ENCODE peak calls at places on chromosome 4, in seven cellular contexts. M, P, N, A, E, S and X are unnamed samples. For H4K20me1, the result is how much of the 10 kb centered on the place peaks cover.

GRCh38 chr4:121182296-121182695 is 18.2 kb upstream of the TNIP3 start:
- DNase-seq in S (no peak), E (no peak), M (no peak), N (peak), A (peak), P (no peak), X (no peak)

GRCh38 chr4:99356992-99357391 is 4.4 kb upstream of the ADH1C start:
- DNase-seq in M (no peak), P (no peak), E (no peak), N (no peak), A (no peak), S (no peak), X (no peak)

GRCh38 chr4:156888762-156889161 is 82.8 kb downstream of the PDGFC start:
- DNase-seq in M (peak), S (no peak), P (no peak), A (no peak), E (no peak), N (peak), X (no peak)

GRCh38 chr4:98623126-98623802 is 35.1 kb downstream of the TSPAN5 start:
- DNase-seq in A (no peak), P (peak), M (no peak), E (no peak), S (no peak), N (no peak), X (no peak)

GRCh38 chr4:20462426-20463175 is 210.9 kb downstream of the SLIT2 start:
- DNase-seq in N (peak), S (no peak), E (no peak), A (no peak), M (peak), P (no peak), X (no peak)

GRCh38 chr4:156242390-156242789 is 288.7 kb upstream of the CTSO start:
- DNase-seq in N (no peak), P (no peak), A (no peak), E (no peak), M (no peak), S (no peak), X (no peak)

GRCh38 chr4:173264245-173264959 is 69.8 kb downstream of the HMGB2 start:
- DNase-seq in S (no peak), P (no peak), N (peak), M (no peak), A (peak), E (peak), X (no peak)

GRCh38 chr4:125639182-125639621 is 324.4 kb downstream of the FAT4 start:
- DNase-seq in S (no peak), E (no peak), N (peak), A (no peak), M (no peak), P (no peak), X (peak)

GRCh38 chr4:100591156-100591876 is 73.5 kb upstream of the EMCN start:
- DNase-seq in M (no peak), E (no peak), A (no peak), N (no peak), P (no peak), S (no peak), X (no peak)

GRCh38 chr4:163462556-163462955 is 11.0 kb downstream of the TKTL2 start:
- DNase-seq in S (no peak), N (no peak), P (no peak), A (no peak), E (no peak), M (peak), X (no peak)

GRCh38 chr4:41719417-41719816 is 29.1 kb downstream of the PHOX2B start:
- DNase-seq in M (peak), S (no peak), N (peak), A (no peak), P (no peak), E (no peak), X (no peak)

GRCh38 chr4:6732441-6733357 is 16.7 kb downstream of the BLOC1S4 start:
- DNase-seq in N (peak), A (no peak), S (peak), E (peak), M (peak), P (peak), X (no peak)

GRCh38 chr4:48030470-48030869 is 13.9 kb downstream of the NIPAL1 start:
- DNase-seq in A (no peak), M (no peak), E (no peak), N (no peak), S (no peak), P (no peak), X (no peak)

GRCh38 chr4:25401066-25401465 is 24.0 kb downstream of the ANAPC4 start:
- DNase-seq in S (peak), A (no peak), M (peak), N (peak), E (no peak), P (no peak), X (no peak)
- H4K20me1 ChIP-seq in S (under half), A (under half), M (under half), N (under half), E (under half), P (under half), X (under half)

GRCh38 chr4:4870493-4871266 is 11.2 kb downstream of the MSX1 start:
- DNase-seq in A (no peak), N (no peak), E (no peak), M (no peak), P (no peak), S (no peak), X (no peak)

GRCh38 chr4:4871267-4872147 is 12.0 kb downstream of the MSX1 start:
- DNase-seq in M (no peak), A (peak), S (no peak), N (no peak), E (no peak), P (no peak), X (no peak)

GRCh38 chr4:4868506-4869379 is 9.3 kb downstream of the MSX1 start:
- DNase-seq in S (no peak), M (no peak), N (no peak), A (no peak), E (no peak), P (no peak), X (no peak)

GRCh38 chr4:4869380-4869723 is 9.9 kb downstream of the MSX1 start:
- DNase-seq in E (no peak), A (no peak), P (no peak), N (no peak), S (no peak), M (no peak), X (no peak)

GRCh38 chr4:4869731-4870483 is 10.4 kb downstream of the MSX1 start:
- DNase-seq in M (no peak), E (no peak), A (no peak), S (no peak), P (no peak), N (peak), X (peak)
- H4K20me1 ChIP-seq in M (under half), E (under half), A (under half), S (under half), P (under half), N (under half), X (under half)

GRCh38 chr4:168888715-168889215 is 121.3 kb downstream of the CBR4 start:
- DNase-seq in P (no peak), S (no peak), E (no peak), M (no peak), A (no peak), N (no peak), X (no peak)
- H4K20me1 ChIP-seq in P (under half), S (under half), E (under half), M (under half), A (under half), N (under half), X (under half)

GRCh38 chr4:77795339-77795738 is 23.8 kb downstream of the CNOT6L start:
- DNase-seq in M (no peak), P (no peak), S (no peak), N (no peak), A (no peak), E (no peak), X (no peak)
- H4K20me1 ChIP-seq in M (under half), P (under half), S (under half), N (under half), A (half or more), E (under half), X (under half)

GRCh38 chr4:183132081-183132480 is 33.0 kb downstream of the WWC2 start:
- DNase-seq in P (no peak), S (no peak), M (no peak), E (no peak), A (no peak), N (no peak), X (no peak)

GRCh38 chr4:183129125-183129524 is 30.1 kb downstream of the WWC2 start:
- DNase-seq in N (no peak), A (no peak), P (no peak), S (no peak), M (no peak), E (no peak), X (no peak)

GRCh38 chr4:183132865-183133264 is 33.8 kb downstream of the WWC2 start:
- DNase-seq in M (no peak), N (no peak), A (no peak), S (no peak), E (no peak), P (no peak), X (no peak)

GRCh38 chr4:183130328-183131155 is 31.5 kb downstream of the WWC2 start:
- DNase-seq in A (no peak), N (peak), P (no peak), S (peak), M (peak), E (no peak), X (no peak)

GRCh38 chr4:183129675-183130074 is 30.6 kb downstream of the WWC2 start:
- DNase-seq in N (no peak), M (no peak), P (no peak), S (no peak), A (no peak), E (no peak), X (no peak)
- H4K20me1 ChIP-seq in N (under half), M (under half), P (under half), S (under half), A (under half), E (under half), X (under half)

GRCh38 chr4:3423952-3424351 is 17.8 kb upstream of the HGFAC start:
- DNase-seq in S (no peak), P (no peak), E (no peak), N (no peak), M (no peak), A (no peak), X (no peak)
- H4K20me1 ChIP-seq in S (under half), P (under half), E (under half), N (under half), M (under half), A (under half), X (under half)

DNA sequence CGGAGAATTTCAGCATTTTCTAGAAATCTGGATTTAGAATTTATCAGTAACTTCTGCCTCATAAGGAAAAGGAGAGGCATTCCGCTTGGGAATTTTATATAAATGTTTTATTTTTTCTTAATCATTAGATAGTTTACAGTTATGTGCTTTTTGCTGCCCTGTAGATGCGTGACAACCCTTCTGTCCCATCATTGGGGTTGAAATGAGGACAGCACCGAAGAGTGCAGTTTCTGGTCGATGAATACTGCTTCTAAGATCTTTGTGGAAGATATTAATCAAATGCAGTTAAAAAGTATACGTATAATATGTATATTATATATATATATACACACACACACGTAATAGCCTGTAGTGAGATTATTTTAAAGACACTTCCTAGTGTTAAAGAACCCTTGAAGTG is 1.5 kb downstream of the RBPJ start:
- DNase-seq in A (no peak), P (no peak), E (no peak), S (no peak), N (peak), M (no peak), X (no peak)
- H4K20me1 ChIP-seq in A (under half), P (under half), E (under half), S (under half), N (under half), M (under half), X (under half)

GRCh38 chr4:1830642-1831228 is 25.2 kb downstream of the LETM1 start:
- DNase-seq in E (no peak), M (no peak), S (no peak), N (no peak), A (no peak), P (no peak), X (no peak)
- H4K20me1 ChIP-seq in E (under half), M (under half), S (under half), N (under half), A (under half), P (under half), X (under half)